ENCODE peak calls at places on chromosomes 1 and 21, in five cellular contexts. D is cardiac muscle cell, F is pancreas, G is epithelial cell of prostate, H is astrocyte. B is an unnamed sample.

GRCh38 chr1:170727953-170728352 is 64.0 kb downstream of the PRRX1 start:
- DNase-seq in D (no peak), F (no peak), G (no peak), H (no peak), B (no peak)

GRCh38 chr21:35048183-35048601 is 910 bp downstream of the RUNX1 start:
- DNase-seq in D (no peak), F (no peak), G (no peak), H (peak; percentile 30), B (no peak)

GRCh38 chr1:174965006-174965971 is 34.5 kb upstream of the CACYBP start:
- DNase-seq in D (no peak), F (no peak), G (no peak), H (no peak), B (no peak)

GRCh38 chr1:15803380-15803779 is 4.1 kb downstream of the UQCRHL start:
- DNase-seq in D (peak; percentile 61), F (peak; percentile 40), G (no peak), H (no peak), B (no peak)

GRCh38 chr1:199780948-199781347 is 246.6 kb upstream of the NR5A2 start:
- DNase-seq in D (no peak), F (no peak), G (no peak), H (peak; percentile 60), B (no peak)

GRCh38 chr1:181089777-181090505 is 1.4 kb downstream of the IER5 start:
- DNase-seq in D (peak; percentile 54), F (peak; percentile 52), G (no peak), H (peak; percentile 50), B (peak; percentile 56)

GRCh38 chr21:29462475-29462874 is 163.8 kb downstream of the BACH1 start:
- DNase-seq in D (no peak), F (no peak), G (no peak), H (no peak), B (no peak)

GRCh38 chr1:201925961-201926585 is 20.3 kb downstream of the LMOD1 start:
- DNase-seq in D (no peak), F (no peak), G (no peak), H (no peak), B (no peak)

GRCh38 chr1:231200417-231201031 is 38.7 kb downstream of the TRIM67 start:
- DNase-seq in D (no peak), F (no peak), G (no peak), H (peak; percentile 11), B (no peak)

GRCh38 chr1:101193733-101194169 is 43.1 kb upstream of the S1PR1 start:
- DNase-seq in D (no peak), F (no peak), G (peak; percentile 10), H (no peak), B (no peak)

GRCh38 chr1:226111865-226112395 is 49.4 kb downstream of the H3-3A start:
- DNase-seq in D (no peak), F (no peak), G (no peak), H (no peak), B (no peak)
- H3K27ac ChIP-seq in D (no peak overlapping the region), F (no peak overlapping the region), G (no peak overlapping the region), H (no peak overlapping the region), B (no peak overlapping the region)

GRCh38 chr1:37945743-37946702 is 830 bp downstream of the INPP5B start:
- DNase-seq in D (no peak), F (peak; percentile 40), G (no peak), H (peak; percentile 82), B (peak; percentile 13)

GRCh38 chr1:37948160-37948559 is 1.3 kb upstream of the INPP5B start:
- DNase-seq in D (no peak), F (no peak), G (no peak), H (no peak), B (no peak)

GRCh38 chr1:37947364-37947763 is 511 bp upstream of the INPP5B start:
- DNase-seq in D (no peak), F (no peak), G (no peak), H (no peak), B (no peak)

GRCh38 chr1:37948841-37949240 is 2.0 kb upstream of the INPP5B start:
- DNase-seq in D (no peak), F (no peak), G (no peak), H (no peak), B (no peak)

DNA sequence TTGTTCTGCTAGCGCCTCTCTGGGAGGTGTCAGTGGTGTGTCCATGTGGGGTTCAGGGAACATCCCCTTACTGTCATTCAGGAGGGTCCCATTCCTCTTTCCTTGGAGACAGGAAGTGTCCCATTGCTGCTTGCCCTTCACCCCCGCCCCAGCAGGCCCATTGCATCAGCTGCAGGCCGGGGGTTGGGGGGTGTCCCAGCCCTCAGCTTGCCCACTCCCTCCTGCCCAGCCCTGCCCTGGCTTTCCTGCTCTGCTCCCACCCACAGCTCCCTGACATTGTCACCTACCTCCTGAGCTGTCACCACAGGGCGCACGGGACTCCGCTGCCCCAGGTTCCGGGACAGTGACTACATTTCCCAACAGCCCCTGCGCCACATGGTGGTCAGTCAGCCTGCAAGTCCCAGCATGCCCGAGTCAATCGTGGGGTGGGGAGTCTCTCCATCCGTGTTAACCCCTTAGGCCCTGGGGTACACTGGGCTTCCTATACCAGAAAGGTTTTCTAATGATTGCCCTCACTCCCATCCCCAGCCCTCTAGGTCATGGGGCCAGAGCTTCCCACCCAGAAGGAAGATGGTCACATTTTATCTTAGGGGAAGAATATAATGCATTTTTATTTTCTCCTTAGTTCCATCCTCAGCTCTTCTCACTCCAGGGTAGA is at the start of gene INPP5B:
- DNase-seq in D (peak; percentile 93), F (peak; percentile 86), G (no peak), H (peak; percentile 77), B (peak; percentile 96)
- H3K27ac ChIP-seq in D (no peak within 1 kb of the TSS), F (peak within 1 kb of the TSS; percentile 59), G (no peak within 1 kb of the TSS), H (peak within 1 kb of the TSS; percentile 87), B (peak within 1 kb of the TSS; percentile 80)

GRCh38 chr1:2134604-2135307 is 59.8 kb downstream of the FAAP20 start:
- DNase-seq in D (no peak), F (no peak), G (no peak), H (no peak), B (no peak)
- H3K27ac ChIP-seq in D (peak overlapping the region; percentile 96), F (no peak overlapping the region), G (peak overlapping the region; percentile 72), H (peak overlapping the region; percentile 43), B (peak overlapping the region; percentile 43)

DNA sequence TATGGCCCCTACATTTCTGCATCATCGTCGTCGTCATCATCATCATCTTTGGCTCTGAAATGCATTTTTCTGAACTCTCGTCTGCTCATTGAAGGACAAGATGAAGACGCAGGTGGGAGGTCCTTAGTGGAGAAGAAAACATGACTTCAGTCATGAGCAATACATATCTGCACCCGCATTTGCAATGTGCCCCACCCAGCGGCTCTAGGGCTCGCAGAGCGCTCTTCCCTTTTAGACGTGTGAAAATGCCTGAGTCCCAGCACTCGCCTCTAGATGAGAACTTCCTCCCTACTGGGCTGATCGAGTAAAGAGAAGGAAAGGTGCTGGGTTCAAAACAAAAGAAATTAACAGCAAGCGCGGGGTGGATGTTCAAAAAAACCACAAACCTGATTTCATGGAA is 10.1 kb downstream of the C1orf174 start:
- DNase-seq in D (no peak), F (no peak), G (no peak), H (no peak), B (no peak)
- H3K27ac ChIP-seq in D (no peak overlapping the region), F (no peak overlapping the region), G (no peak overlapping the region), H (no peak overlapping the region), B (no peak overlapping the region)

GRCh38 chr1:159851386-159851785 is 11.1 kb downstream of the VSIG8 start:
- DNase-seq in D (no peak), F (no peak), G (no peak), H (no peak), B (no peak)

GRCh38 chr1:159845751-159846531 is 16.5 kb downstream of the VSIG8 start:
- DNase-seq in D (no peak), F (no peak), G (no peak), H (no peak), B (no peak)

GRCh38 chr1:159847231-159847630 is 15.2 kb downstream of the VSIG8 start:
- DNase-seq in D (no peak), F (no peak), G (no peak), H (no peak), B (no peak)

GRCh38 chr1:159849972-159850371 is 12.5 kb downstream of the VSIG8 start:
- DNase-seq in D (no peak), F (no peak), G (peak; percentile 51), H (no peak), B (no peak)

GRCh38 chr1:159848316-159848715 is 14.1 kb downstream of the VSIG8 start:
- DNase-seq in D (no peak), F (no peak), G (no peak), H (no peak), B (no peak)
- H3K27ac ChIP-seq in D (no peak overlapping the region), F (no peak overlapping the region), G (peak overlapping the region; percentile 89), H (peak overlapping the region; percentile 90), B (no peak overlapping the region)

GRCh38 chr1:109370712-109371270 is 26.9 kb downstream of the SORT1 start:
- DNase-seq in D (no peak), F (no peak), G (no peak), H (peak; percentile 96), B (no peak)

GRCh38 chr1:109369167-109369746 is 28.5 kb downstream of the SORT1 start:
- DNase-seq in D (no peak), F (no peak), G (no peak), H (peak; percentile 64), B (no peak)

GRCh38 chr1:109368464-109368863 is 29.3 kb downstream of the SORT1 start:
- DNase-seq in D (no peak), F (no peak), G (no peak), H (no peak), B (no peak)

GRCh38 chr1:109373051-109373593 is 24.6 kb downstream of the SORT1 start:
- DNase-seq in D (no peak), F (no peak), G (no peak), H (no peak), B (no peak)

GRCh38 chr1:109371271-109371739 is 26.4 kb downstream of the SORT1 start:
- DNase-seq in D (no peak), F (no peak), G (no peak), H (peak; percentile 71), B (peak; percentile 26)
- H3K27ac ChIP-seq in D (peak overlapping the region; percentile 74), F (peak overlapping the region; percentile 20), G (peak overlapping the region; percentile 22), H (peak overlapping the region; percentile 95), B (peak overlapping the region; percentile 79)